ENCODE peak calls at places on chromosomes 6 and 20, in five cellular contexts. I, J, F, P and N are unnamed samples.

GRCh38 chr6:29519291-29520010 is 31.7 kb upstream of the MAS1L start:
- DNase-seq in I (no peak), J (no peak), F (no peak), P (no peak), N (no peak)

GRCh38 chr6:38640216-38640909 is 634 bp upstream of the BTBD9 start:
- DNase-seq in I (peak), J (peak), F (no peak), P (no peak), N (no peak)

GRCh38 chr6:72040106-72040505 is 153.8 kb downstream of the RIMS1 start:
- DNase-seq in I (no peak), J (no peak), F (peak), P (peak), N (no peak)

GRCh38 chr6:69796081-69796626 is 656 bp downstream of the LMBRD1 start:
- DNase-seq in I (peak), J (peak), F (peak), P (peak), N (no peak)

GRCh38 chr6:42374027-42374669 is 77.6 kb downstream of the TRERF1 start:
- DNase-seq in I (peak), J (no peak), F (no peak), P (no peak), N (no peak)

GRCh38 chr20:1937316-1937976 is 42.2 kb downstream of the SIRPA start:
- DNase-seq in I (no peak), J (no peak), F (no peak), P (no peak), N (no peak)

GRCh38 chr6:161836643-161837448 is 563.0 kb upstream of the AGPAT4 start:
- DNase-seq in I (no peak), J (no peak), F (no peak), P (peak), N (no peak)

GRCh38 chr20:48697845-48698491 is 129.8 kb downstream of the PREX1 start:
- DNase-seq in I (peak), J (no peak), F (peak), P (peak), N (peak)

GRCh38 chr20:14142964-14143627 is 147.8 kb downstream of the MACROD2 start:
- DNase-seq in I (no peak), J (no peak), F (no peak), P (peak), N (no peak)

GRCh38 chr6:83633149-83633548 is 75.8 kb downstream of the SNAP91 start:
- DNase-seq in I (no peak), J (no peak), F (no peak), P (no peak), N (no peak)

GRCh38 chr6:41939091-41939847 is 2.3 kb downstream of the CCND3 start:
- DNase-seq in I (peak), J (peak), F (no peak), P (peak), N (peak)

GRCh38 chr6:161226005-161226964 is 47.6 kb downstream of the AGPAT4 start:
- DNase-seq in I (peak), J (no peak), F (no peak), P (no peak), N (peak)

GRCh38 chr6:106557837-106558236 is 71.5 kb downstream of the RTN4IP1 start:
- DNase-seq in I (no peak), J (no peak), F (no peak), P (peak), N (no peak)

GRCh38 chr20:4681971-4682370 is 39.7 kb upstream of the PRND start:
- DNase-seq in I (no peak), J (no peak), F (no peak), P (peak), N (no peak)

GRCh38 chr6:2244261-2245102 is 923 bp downstream of the GMDS start:
- DNase-seq in I (no peak), J (no peak), F (no peak), P (no peak), N (peak)

GRCh38 chr6:19231878-19232519 is 605.2 kb upstream of the ID4 start:
- DNase-seq in I (no peak), J (no peak), F (no peak), P (no peak), N (no peak)

GRCh38 chr6:167667204-167668018 is 159.3 kb upstream of the AFDN start:
- DNase-seq in I (no peak), J (no peak), F (no peak), P (no peak), N (no peak)

GRCh38 chr20:41058007-41058673 is 29.5 kb downstream of the TOP1 start:
- DNase-seq in I (peak), J (peak), F (no peak), P (peak), N (peak)

GRCh38 chr6:153129873-153130514 is 1.1 kb downstream of the RGS17 start:
- DNase-seq in I (no peak), J (no peak), F (no peak), P (peak), N (peak)

GRCh38 chr20:45500022-45500421 is 15.4 kb downstream of the SPINT3 start:
- DNase-seq in I (no peak), J (no peak), F (no peak), P (no peak), N (no peak)

GRCh38 chr6:131013495-131013894 is 49.5 kb downstream of the EPB41L2 start:
- DNase-seq in I (no peak), J (no peak), F (no peak), P (peak), N (no peak)

GRCh38 chr20:6287471-6287870 is 164.6 kb upstream of the FERMT1 start:
- DNase-seq in I (no peak), J (no peak), F (no peak), P (no peak), N (no peak)

GRCh38 chr6:158640519-158640918 is 4.0 kb downstream of the DYNLT1 start:
- DNase-seq in I (no peak), J (no peak), F (no peak), P (no peak), N (no peak)

GRCh38 chr6:101666256-101666655 is 272.7 kb downstream of the GRIK2 start:
- DNase-seq in I (no peak), J (no peak), F (no peak), P (peak), N (no peak)

GRCh38 chr6:3244003-3244831 is 14.5 kb upstream of the PSMG4 start:
- DNase-seq in I (no peak), J (no peak), F (no peak), P (no peak), N (no peak)

GRCh38 chr6:142058216-142058925 is 74.4 kb upstream of the GJE1 start:
- DNase-seq in I (no peak), J (no peak), F (no peak), P (no peak), N (no peak)

GRCh38 chr20:63015665-63016361 is 9.0 kb upstream of the BHLHE23 start:
- DNase-seq in I (no peak), J (no peak), F (no peak), P (no peak), N (no peak)

GRCh38 chr20:7155794-7156193 is 388.3 kb downstream of the BMP2 start:
- DNase-seq in I (no peak), J (no peak), F (no peak), P (peak), N (no peak)

GRCh38 chr20:57323034-57323433 is 6.6 kb upstream of the SPO11 start:
- DNase-seq in I (peak), J (no peak), F (no peak), P (peak), N (no peak)

GRCh38 chr6:57305112-57305511 is 12.3 kb upstream of the PRIM2 start:
- DNase-seq in I (no peak), J (no peak), F (no peak), P (no peak), N (no peak)

GRCh38 chr20:58528412-58528811 is 13.2 kb upstream of the APCDD1L start:
- DNase-seq in I (no peak), J (no peak), F (no peak), P (no peak), N (no peak)

GRCh38 chr20:9945406-9945805 is 89.4 kb upstream of the ANKEF1 start:
- DNase-seq in I (no peak), J (no peak), F (no peak), P (peak), N (no peak)